ENCODE peak calls at places on chromosomes 13 and 19, in five cellular contexts. T is thoracic aorta, U is psoas muscle, K is IMR-90, W is suprapubic skin. F is an unnamed sample.

GRCh38 chr19:1824252-1824622 is 12.2 kb upstream of the ATP8B3 start:
- DNase-seq in U (no peak), T (no peak), K (no peak), W (no peak), F (no peak)

GRCh38 chr13:112012705-112013085 is 54.3 kb upstream of the SOX1 start:
- DNase-seq in W (no peak), K (no peak), U (no peak), T (no peak), F (no peak)

GRCh38 chr19:21617740-21618339 is 112.4 kb downstream of the ZNF429 start:
- DNase-seq in T (no peak), K (no peak), U (no peak), W (no peak), F (no peak)

GRCh38 chr13:105979586-105979985 is 555.9 kb downstream of the EFNB2 start:
- DNase-seq in W (no peak), T (no peak), U (no peak), K (no peak), F (no peak)

GRCh38 chr13:61664821-61665705 is 249.4 kb upstream of the PCDH20 start:
- DNase-seq in T (no peak), U (no peak), W (no peak), K (no peak), F (peak; percentile 25)

GRCh38 chr19:15265849-15266248 is 33.6 kb upstream of the EPHX3 start:
- DNase-seq in T (peak; percentile 73), K (peak; percentile 98), U (peak; percentile 91), W (peak; percentile 85), F (peak; percentile 97)

GRCh38 chr13:33260168-33261098 is 25.1 kb downstream of the STARD13 start:
- DNase-seq in T (no peak), W (no peak), U (no peak), K (peak; percentile 70), F (no peak)

GRCh38 chr19:16886305-16886880 is 2.4 kb upstream of the F2RL3 start:
- DNase-seq in U (peak; percentile 55), T (no peak), K (peak; percentile 46), W (no peak), F (peak; percentile 67)

GRCh38 chr13:98957731-98958442 is 20.0 kb downstream of the DOCK9 start:
- DNase-seq in U (no peak), T (no peak), W (no peak), K (no peak), F (peak; percentile 5)

GRCh38 chr19:38361633-38362075 is 12.7 kb upstream of the PSMD8 start:
- DNase-seq in W (peak; percentile 87), U (peak; percentile 68), K (peak; percentile 57), T (no peak), F (peak; percentile 83)

GRCh38 chr13:48994731-48995130 is 19.0 kb downstream of the FNDC3A start:
- DNase-seq in K (peak; percentile 68), T (no peak), W (no peak), U (no peak), F (no peak)

GRCh38 chr19:46469541-46470185 is 1.7 kb downstream of the PNMA8A start:
- DNase-seq in K (no peak), W (no peak), T (no peak), U (no peak), F (no peak)

GRCh38 chr19:10836478-10837325 is 690 bp upstream of the TMED1 start:
- DNase-seq in U (peak; percentile 90), K (no peak), W (peak; percentile 90), T (peak; percentile 54), F (peak; percentile 79)

GRCh38 chr19:55801416-55801815 is 30.4 kb downstream of the NLRP11 start:
- DNase-seq in U (no peak), K (no peak), W (no peak), T (no peak), F (no peak)

GRCh38 chr19:15463865-15464371 is 426 bp downstream of the RASAL3 start:
- DNase-seq in T (no peak), W (no peak), U (no peak), K (no peak), F (no peak)

GRCh38 chr13:46913757-46914156 is 16.9 kb upstream of the HTR2A start:
- DNase-seq in W (no peak), T (no peak), U (no peak), K (no peak), F (no peak)

GRCh38 chr19:55376381-55376933 is at the start of gene TMEM190:
- DNase-seq in K (no peak), W (no peak), T (no peak), U (no peak), F (no peak)

GRCh38 chr13:47426126-47426849 is 529.4 kb upstream of the HTR2A start:
- DNase-seq in T (no peak), K (peak; percentile 86), U (peak; percentile 30), W (no peak), F (peak; percentile 55)

GRCh38 chr13:114065926-114066774 is 66.3 kb downstream of the RASA3 start:
- DNase-seq in T (no peak), W (no peak), U (no peak), K (no peak), F (no peak)

GRCh38 chr19:45171211-45171623 is 6.8 kb downstream of the TRAPPC6A start:
- DNase-seq in T (no peak), U (no peak), K (no peak), W (no peak), F (no peak)

GRCh38 chr19:28694812-28695211 is 518.1 kb downstream of the UQCRFS1 start:
- DNase-seq in T (no peak), K (no peak), U (no peak), W (no peak), F (peak; percentile 53)

GRCh38 chr13:111247552-111247951 is 72.9 kb upstream of the TEX29 start:
- DNase-seq in T (no peak), U (no peak), W (no peak), K (no peak), F (no peak)

GRCh38 chr19:42028304-42029216 is 34.5 kb upstream of the ATP1A3 start:
- DNase-seq in K (no peak), T (no peak), W (no peak), U (no peak), F (no peak)

GRCh38 chr13:101767096-101767495 is 314.6 kb downstream of the ITGBL1 start:
- DNase-seq in U (no peak), T (no peak), W (no peak), K (no peak), F (no peak)

GRCh38 chr13:30119476-30119875 is 187.9 kb downstream of the KATNAL1 start:
- DNase-seq in W (no peak), U (no peak), K (peak; percentile 64), T (no peak), F (peak; percentile 56)

GRCh38 chr13:50170447-50171037 is 155.3 kb downstream of the KCNRG start:
- DNase-seq in T (no peak), K (peak; percentile 21), U (no peak), W (no peak), F (no peak)

GRCh38 chr13:50168803-50169202 is 153.6 kb downstream of the KCNRG start:
- DNase-seq in T (no peak), W (no peak), U (no peak), K (no peak), F (no peak)

GRCh38 chr13:50171585-50172282 is 156.5 kb downstream of the KCNRG start:
- DNase-seq in K (peak; percentile 18), U (no peak), W (no peak), T (no peak), F (no peak)

GRCh38 chr13:50167967-50168366 is 152.7 kb downstream of the KCNRG start:
- DNase-seq in W (no peak), K (no peak), T (no peak), U (no peak), F (no peak)

DNA sequence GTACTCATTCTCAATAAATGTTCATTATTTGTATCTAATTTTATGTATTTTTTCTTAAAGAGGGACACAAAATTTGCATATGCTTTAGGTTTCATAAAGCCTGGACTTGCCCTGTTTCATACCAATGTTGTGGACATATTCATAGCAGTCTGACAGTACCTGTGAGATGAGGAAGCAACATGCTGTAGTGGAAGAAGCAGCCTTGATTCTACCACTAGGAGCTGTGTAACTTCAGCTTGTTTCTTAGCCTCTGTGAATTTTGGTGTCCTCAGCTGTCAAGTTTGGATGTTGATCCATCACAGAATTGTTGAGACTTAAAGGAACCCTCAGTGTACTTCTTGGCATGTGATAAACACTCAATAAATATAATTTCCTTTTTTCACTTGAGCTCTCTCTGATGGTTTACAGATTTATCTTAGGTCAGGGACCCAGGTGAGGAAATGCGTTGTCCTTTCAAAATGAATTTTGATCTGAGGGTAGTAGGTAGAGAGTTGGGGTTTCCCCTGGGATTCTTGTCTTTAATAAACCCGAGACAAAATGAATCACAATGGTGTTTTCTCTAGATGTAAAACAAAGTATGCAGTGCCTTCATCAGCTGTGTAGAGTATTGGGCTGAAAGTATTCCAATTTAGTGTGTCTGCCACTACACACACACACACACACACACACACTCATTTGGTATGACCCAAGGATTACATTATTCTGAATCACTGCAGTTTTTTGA is 152.1 kb downstream of the KCNRG start:
- DNase-seq in U (no peak), W (no peak), K (no peak), T (no peak), F (no peak)
- H3K4me3 ChIP-seq in U (no peak overlapping the region), W (no peak overlapping the region), K (no peak overlapping the region), T (no peak overlapping the region), F (no peak overlapping the region)

GRCh38 chr19:12111176-12111575 is 29.0 kb downstream of the ZNF20 start:
- DNase-seq in T (no peak), K (no peak), W (no peak), U (no peak), F (no peak)
- H3K9me3 ChIP-seq in T (peaks cover 25% of the 10 kb centered on the region), K (peaks cover 39% of the 10 kb centered on the region), W (peaks cover 4% of the 10 kb centered on the region), U (peaks cover 7% of the 10 kb centered on the region), F (peaks cover 33% of the 10 kb centered on the region)

GRCh38 chr13:107765724-107766436 is 449.5 kb downstream of the LIG4 start:
- DNase-seq in K (peak; percentile 51), T (no peak), W (no peak), U (no peak), F (no peak)
- H3K4me3 ChIP-seq in K (peak overlapping the region; percentile 31), T (no peak overlapping the region), W (no peak overlapping the region), U (no peak overlapping the region), F (no peak overlapping the region)

GRCh38 chr13:58239774-58240268 is 608.3 kb downstream of the PCDH17 start:
- DNase-seq in U (no peak), T (no peak), W (no peak), K (no peak), F (no peak)

DNA sequence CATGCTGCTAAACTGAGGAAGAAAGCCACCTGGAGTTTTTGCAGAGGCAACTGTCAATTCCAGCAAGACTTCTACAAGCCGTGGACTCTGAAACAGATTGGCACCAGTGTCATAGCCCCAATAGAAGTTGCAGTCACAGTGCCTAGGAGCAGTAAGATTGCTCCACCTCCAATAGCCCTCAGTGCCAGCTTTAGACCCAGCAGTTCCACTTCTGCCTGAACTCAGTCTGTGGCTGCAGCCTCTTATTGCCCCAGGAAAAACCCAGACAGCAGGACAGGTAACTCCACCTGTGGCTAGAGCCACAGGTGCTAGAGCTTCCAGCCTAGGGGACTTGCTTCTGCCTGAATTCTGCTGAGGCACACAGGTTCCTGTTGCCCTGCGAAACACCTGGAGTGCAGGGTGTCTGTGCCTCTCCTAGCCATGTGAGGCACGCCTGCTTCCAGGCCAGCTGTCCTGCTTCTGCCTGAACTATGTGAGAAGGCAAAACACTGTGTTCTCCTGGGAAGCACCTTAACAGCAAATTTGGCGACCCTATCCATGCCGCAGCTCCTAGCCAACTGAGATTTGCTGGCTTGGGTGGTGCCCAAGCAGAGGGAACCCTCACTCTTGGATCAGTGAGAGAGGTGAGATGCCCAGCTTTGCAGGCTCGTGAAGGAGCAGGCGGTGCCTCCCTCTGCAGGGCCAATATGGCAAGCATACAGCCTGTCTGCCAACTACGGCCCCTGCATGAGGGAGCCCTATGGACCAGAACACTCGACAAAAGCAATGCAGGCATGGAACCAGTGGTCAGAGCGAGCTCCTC is 607.6 kb downstream of the PCDH17 start:
- DNase-seq in U (no peak), K (no peak), W (no peak), T (no peak), F (no peak)
- H3K9me3 ChIP-seq in U (no peaks in the 10 kb centered on the region), K (peaks cover 19% of the 10 kb centered on the region), W (no peaks in the 10 kb centered on the region), T (no peaks in the 10 kb centered on the region), F (no peaks in the 10 kb centered on the region)

F was measured in MG63.